ENCODE peak calls at places on chromosome 1, in five cellular contexts. D is GM23248, Q is psoas muscle, H is PC-9, R is tibial artery. A is an unnamed sample.

GRCh38 chr1:116506132-116507004 is 64.5 kb downstream of the CD58 start:
- DNase-seq in D (no peak), Q (no peak), H (no peak), R (no peak), A (peak; percentile 52)

GRCh38 chr1:43930168-43930948 is 3.2 kb upstream of the ARTN start:
- DNase-seq in D (peak; percentile 13), Q (no peak), H (no peak), R (no peak), A (no peak)

GRCh38 chr1:43653893-43654292 is 3.9 kb downstream of the KDM4A start:
- DNase-seq in D (no peak), Q (no peak), H (no peak), R (no peak), A (no peak)

GRCh38 chr1:204079608-204079999 is 6.7 kb downstream of the SOX13 start:
- DNase-seq in D (no peak), Q (no peak), H (no peak), R (no peak), A (no peak)

GRCh38 chr1:25003457-25004190 is 73.5 kb upstream of the RUNX3 start:
- DNase-seq in D (peak; percentile 44), Q (no peak), H (no peak), R (no peak), A (no peak)

GRCh38 chr1:177208920-177209319 is 38.2 kb downstream of the BRINP2 start:
- DNase-seq in D (no peak), Q (no peak), H (no peak), R (no peak), A (no peak)

GRCh38 chr1:231550448-231550781 is 21.9 kb downstream of the TSNAX start:
- DNase-seq in D (peak; percentile 49), Q (no peak), H (no peak), R (no peak), A (no peak)

GRCh38 chr1:202952818-202953217 is 5.3 kb downstream of the ADIPOR1 start:
- DNase-seq in D (peak; percentile 84), Q (no peak), H (no peak), R (peak; percentile 75), A (peak; percentile 89)

GRCh38 chr1:29859126-29859525 is 622.8 kb downstream of the PTPRU start:
- DNase-seq in D (no peak), Q (no peak), H (no peak), R (no peak), A (no peak)

GRCh38 chr1:30472009-30472408 is 251.4 kb downstream of the MATN1 start:
- DNase-seq in D (no peak), Q (peak; percentile 6), H (no peak), R (peak; percentile 9), A (no peak)

GRCh38 chr1:923131-923990 is at the start of gene SAMD11:
- DNase-seq in D (peak; percentile 89), Q (peak; percentile 92), H (peak; percentile 61), R (peak; percentile 82), A (no peak)

DNA sequence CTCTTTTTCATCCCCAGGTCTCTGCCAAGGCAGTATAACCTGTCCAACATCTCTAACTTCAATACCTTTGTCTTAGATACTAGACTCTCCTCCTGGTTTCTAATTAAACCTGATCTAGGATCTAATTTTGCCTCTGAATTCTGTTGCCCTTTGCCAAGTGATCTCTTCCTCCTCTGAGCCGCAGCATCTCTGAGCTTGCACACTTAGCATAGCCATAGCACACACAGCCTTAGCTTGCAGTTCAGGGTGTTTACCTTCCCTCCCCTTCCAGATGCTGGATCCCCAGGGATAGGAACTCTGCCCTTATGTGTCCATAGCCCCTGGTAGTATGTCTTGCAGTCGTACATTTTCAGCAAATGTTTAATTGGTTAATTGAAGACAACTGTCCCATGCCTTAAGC is 30.3 kb downstream of the SELL start:
- DNase-seq in D (no peak), Q (no peak), H (no peak), R (no peak), A (no peak)
- H3K27ac ChIP-seq in D (no peak overlapping the region), Q (no peak overlapping the region), H (peak overlapping the region; percentile 47), R (no peak overlapping the region), A (no peak overlapping the region)

GRCh38 chr1:233480198-233480597 is 133.7 kb upstream of the KCNK1 start:
- DNase-seq in D (no peak), Q (no peak), H (no peak), R (no peak), A (no peak)
- H3K27ac ChIP-seq in D (no peak overlapping the region), Q (no peak overlapping the region), H (no peak overlapping the region), R (no peak overlapping the region), A (no peak overlapping the region)

DNA sequence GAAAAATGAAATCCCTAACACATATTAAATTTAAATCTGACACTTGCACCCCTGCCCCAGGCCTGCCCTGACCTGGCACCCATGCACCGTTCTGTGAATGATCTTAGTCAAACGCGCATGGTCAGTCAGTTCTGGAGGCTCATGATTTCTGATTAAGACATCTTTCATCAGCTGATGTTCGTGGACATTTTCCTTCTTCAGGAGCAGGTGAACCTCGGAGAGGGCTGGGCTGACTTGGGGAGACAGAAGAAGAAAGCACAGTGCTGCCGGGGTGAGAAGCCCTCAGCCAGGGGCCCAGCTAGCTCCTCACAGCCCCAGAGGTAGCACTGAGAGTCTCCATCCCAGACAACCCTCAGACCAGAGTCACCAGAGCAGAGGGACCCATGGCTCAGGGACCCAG is 134.5 kb upstream of the AJAP1 start:
- DNase-seq in D (no peak), Q (no peak), H (no peak), R (no peak), A (no peak)
- H3K27ac ChIP-seq in D (no peak overlapping the region), Q (no peak overlapping the region), H (no peak overlapping the region), R (no peak overlapping the region), A (no peak overlapping the region)

DNA sequence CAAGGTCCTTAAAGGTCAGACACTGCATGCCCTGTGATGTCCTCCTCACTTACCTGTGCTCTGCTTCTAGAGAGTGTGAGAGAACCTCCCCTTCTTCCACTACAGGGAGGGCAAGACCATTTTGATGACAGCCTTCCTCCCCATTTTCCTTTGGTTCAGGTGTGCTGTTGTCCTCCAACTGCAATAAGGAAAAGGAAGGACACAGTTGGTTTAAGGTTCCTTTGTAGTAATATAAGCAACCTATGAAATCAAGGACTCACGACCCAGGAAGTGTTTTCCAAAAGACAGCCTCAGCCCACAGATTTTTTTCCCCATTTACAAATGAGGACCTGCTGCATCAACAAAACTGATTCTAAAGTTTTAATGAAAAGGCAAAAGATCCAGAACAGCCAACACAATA is 6.6 kb upstream of the CCDC17 start:
- DNase-seq in D (no peak), Q (no peak), H (no peak), R (no peak), A (no peak)
- H3K27ac ChIP-seq in D (no peak overlapping the region), Q (no peak overlapping the region), H (no peak overlapping the region), R (no peak overlapping the region), A (no peak overlapping the region)

GRCh38 chr1:46204406-46204742 is 1.2 kb downstream of the LURAP1 start:
- DNase-seq in D (peak; percentile 6), Q (peak; percentile 32), H (no peak), R (peak; percentile 35), A (no peak)
- H3K27ac ChIP-seq in D (no peak overlapping the region), Q (peak overlapping the region; percentile 53), H (no peak overlapping the region), R (peak overlapping the region; percentile 98), A (peak overlapping the region; percentile 50)

GRCh38 chr1:155759966-155760630 is 71.2 kb downstream of the DAP3 start:
- DNase-seq in D (no peak), Q (no peak), H (peak; percentile 55), R (no peak), A (peak; percentile 40)
- H3K27ac ChIP-seq in D (no peak overlapping the region), Q (no peak overlapping the region), H (peak overlapping the region; percentile 23), R (no peak overlapping the region), A (peak overlapping the region; percentile 98)

DNA sequence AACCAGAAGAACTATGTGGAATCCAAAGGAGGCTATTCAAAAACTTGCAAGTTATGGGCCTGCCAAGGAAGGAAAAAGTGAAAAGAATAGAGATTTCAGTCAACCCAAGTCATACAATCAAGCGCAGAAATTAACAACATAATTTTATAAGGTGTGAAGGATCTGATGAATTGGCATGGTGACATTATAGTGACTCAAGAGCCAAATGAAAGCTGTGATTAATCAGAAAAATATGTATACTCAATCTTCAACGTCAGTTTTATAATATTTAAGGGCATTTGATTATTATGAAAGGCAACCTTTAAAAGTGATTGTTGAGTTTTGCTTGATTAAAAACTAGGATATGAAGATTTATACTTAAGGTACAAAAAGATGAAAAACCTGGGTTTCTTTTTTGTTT is 37.8 kb upstream of the THEM4 start:
- DNase-seq in D (peak; percentile 45), Q (no peak), H (peak; percentile 67), R (no peak), A (no peak)
- H3K27ac ChIP-seq in D (peak overlapping the region; percentile 93), Q (no peak overlapping the region), H (peak overlapping the region; percentile 91), R (no peak overlapping the region), A (peak overlapping the region; percentile 84)

GRCh38 chr1:91949356-91949699 is at the start of gene BRDT:
- DNase-seq in D (no peak), Q (no peak), H (no peak), R (no peak), A (no peak)
- H3K27ac ChIP-seq in D (no peak within 1 kb of the TSS), Q (no peak within 1 kb of the TSS), H (no peak within 1 kb of the TSS), R (no peak within 1 kb of the TSS), A (no peak within 1 kb of the TSS)

A was measured in epithelial cell of prostate.